ENCODE peak calls at places on chromosomes 13 and 19, in nine cellular contexts. F, O, L, H, G, S, E, Q and X are unnamed samples.

GRCh38 chr19:12052571-12053169 is at the start of gene ZNF878:
- DNase-seq in H (peak), Q (no peak), F (peak), S (peak), L (peak), O (no peak), G (peak), E (peak), X (no peak)

GRCh38 chr13:93080166-93080565 is 146.4 kb upstream of the GPC6 start:
- DNase-seq in G (no peak), L (no peak), H (no peak), Q (no peak), O (no peak), E (no peak), F (no peak), S (no peak), X (no peak)

GRCh38 chr19:6588508-6589345 is 2.2 kb downstream of the CD70 start:
- DNase-seq in S (no peak), E (no peak), G (no peak), O (no peak), Q (no peak), L (no peak), F (no peak), H (no peak), X (no peak)

GRCh38 chr13:40170982-40171381 is 495.5 kb downstream of the FOXO1 start:
- DNase-seq in L (no peak), S (no peak), H (no peak), E (no peak), G (no peak), F (no peak), O (no peak), Q (no peak), X (peak)

GRCh38 chr19:46503848-46504453 is 8.3 kb upstream of the PNMA8B start:
- DNase-seq in G (no peak), E (no peak), F (no peak), O (no peak), L (no peak), S (no peak), H (no peak), Q (no peak), X (no peak)

GRCh38 chr13:34044041-34044440 is 226.1 kb downstream of the RFC3 start:
- DNase-seq in Q (no peak), F (no peak), G (no peak), E (no peak), O (no peak), L (peak), H (no peak), S (no peak), X (peak)

GRCh38 chr19:42154471-42155323 is 22.5 kb upstream of the POU2F2 start:
- DNase-seq in E (no peak), F (no peak), H (no peak), G (no peak), S (no peak), O (no peak), L (no peak), Q (no peak), X (no peak)

GRCh38 chr13:74761794-74762193 is 627.6 kb upstream of the KLF12 start:
- DNase-seq in H (no peak), E (no peak), S (no peak), O (no peak), G (no peak), F (no peak), Q (no peak), L (no peak), X (no peak)

GRCh38 chr13:44267203-44267602 is 106.4 kb upstream of the SERP2 start:
- DNase-seq in S (no peak), H (no peak), F (no peak), E (no peak), L (no peak), Q (no peak), G (no peak), O (no peak), X (no peak)

GRCh38 chr13:74372511-74372910 is 238.3 kb upstream of the KLF12 start:
- DNase-seq in F (no peak), O (no peak), L (no peak), S (no peak), H (no peak), E (no peak), Q (no peak), G (no peak), X (no peak)

GRCh38 chr13:53058077-53058660 is 29.6 kb downstream of the OLFM4 start:
- DNase-seq in S (no peak), E (no peak), L (no peak), F (no peak), G (no peak), H (no peak), Q (no peak), O (no peak), X (no peak)

GRCh38 chr19:16851031-16851712 is 22.0 kb downstream of the SIN3B start:
- DNase-seq in Q (no peak), F (no peak), E (no peak), H (no peak), L (peak), G (no peak), S (no peak), O (no peak), X (no peak)

GRCh38 chr19:13013649-13014048 is 18.4 kb downstream of the NFIX start:
- DNase-seq in O (no peak), E (no peak), Q (no peak), L (no peak), G (no peak), S (no peak), H (no peak), F (no peak), X (no peak)

GRCh38 chr13:110062077-110062776 is 244.7 kb downstream of the COL4A1 start:
- DNase-seq in L (peak), G (no peak), E (peak), S (no peak), H (no peak), Q (no peak), F (no peak), O (no peak), X (no peak)

GRCh38 chr13:92196566-92197256 is 798.3 kb downstream of the GPC5 start:
- DNase-seq in E (no peak), L (no peak), S (no peak), F (no peak), H (no peak), Q (no peak), O (no peak), G (no peak), X (no peak)

GRCh38 chr13:61466280-61466679 is 50.6 kb upstream of the PCDH20 start:
- DNase-seq in L (no peak), S (no peak), G (no peak), Q (no peak), O (no peak), H (no peak), E (no peak), F (no peak), X (no peak)

GRCh38 chr19:23800868-23801267 is 42.2 kb upstream of the ZNF681 start:
- DNase-seq in F (no peak), G (no peak), H (no peak), Q (no peak), O (no peak), L (no peak), E (no peak), S (no peak), X (no peak)

GRCh38 chr19:39247701-39248664 is 673 bp downstream of the IFNL4 start:
- DNase-seq in E (no peak), G (no peak), S (no peak), Q (no peak), F (peak), O (no peak), L (no peak), H (no peak), X (no peak)

GRCh38 chr13:72638059-72638815 is 89.2 kb downstream of the MZT1 start:
- DNase-seq in S (no peak), Q (no peak), G (no peak), L (no peak), O (no peak), E (no peak), F (no peak), H (no peak), X (peak)

GRCh38 chr13:110831437-110832204 is 83.2 kb downstream of the ANKRD10 start:
- DNase-seq in Q (no peak), F (no peak), L (no peak), G (no peak), O (no peak), E (no peak), H (no peak), S (no peak), X (no peak)

GRCh38 chr13:102800145-102801041 is 1.5 kb downstream of the BIVM start:
- DNase-seq in S (peak), O (peak), F (peak), H (peak), Q (peak), E (peak), G (peak), L (peak), X (peak)

GRCh38 chr13:67841071-67841470 is 610.9 kb upstream of the PCDH9 start:
- DNase-seq in F (no peak), O (no peak), E (no peak), S (no peak), G (no peak), L (no peak), H (no peak), Q (no peak), X (no peak)